ENCODE peak calls at places on chromosomes 7 and 10, in four cellular contexts. One of them, this sample, is unnamed.

GRCh38 chr10:65017523-65017922 is 1496.3 kb downstream of the REEP3 start:
- DNase-seq in kidney: no peak
- DNase-seq in heart right ventricle: no peak
- DNase-seq in adrenal gland: no peak
- DNase-seq in this sample: no peak

GRCh38 chr10:92720306-92721165 is 30.8 kb downstream of the HHEX start:
- DNase-seq in kidney: no peak
- DNase-seq in heart right ventricle: no peak
- DNase-seq in adrenal gland: no peak
- DNase-seq in this sample: no peak

GRCh38 chr7:1585142-1585981 is 15.5 kb upstream of the PSMG3 start:
- DNase-seq in kidney: no peak
- DNase-seq in heart right ventricle: no peak
- DNase-seq in adrenal gland: no peak
- DNase-seq in this sample: no peak

GRCh38 chr10:72736176-72736795 is 44.3 kb downstream of the MCU start:
- DNase-seq in kidney: no peak
- DNase-seq in heart right ventricle: no peak
- DNase-seq in adrenal gland: no peak
- DNase-seq in this sample: peak

GRCh38 chr7:130152270-130153141 is 52.7 kb downstream of the TMEM209 start:
- DNase-seq in kidney: no peak
- DNase-seq in heart right ventricle: no peak
- DNase-seq in adrenal gland: no peak
- DNase-seq in this sample: no peak

GRCh38 chr10:120262857-120263547 is 194.0 kb upstream of the PLPP4 start:
- DNase-seq in kidney: no peak
- DNase-seq in heart right ventricle: no peak
- DNase-seq in adrenal gland: no peak
- DNase-seq in this sample: no peak

GRCh38 chr10:127827354-127828140 is 65.2 kb downstream of the CLRN3 start:
- DNase-seq in kidney: no peak
- DNase-seq in heart right ventricle: no peak
- DNase-seq in adrenal gland: no peak
- DNase-seq in this sample: no peak

GRCh38 chr10:3852147-3852904 is 67.3 kb upstream of the KLF6 start:
- DNase-seq in kidney: peak
- DNase-seq in heart right ventricle: no peak
- DNase-seq in adrenal gland: peak
- DNase-seq in this sample: peak

GRCh38 chr7:112547916-112548315 is 67.1 kb downstream of the LSMEM1 start:
- DNase-seq in kidney: no peak
- DNase-seq in heart right ventricle: no peak
- DNase-seq in adrenal gland: no peak
- DNase-seq in this sample: no peak

GRCh38 chr7:43636093-43636492 is 53.2 kb downstream of the STK17A start:
- DNase-seq in kidney: no peak
- DNase-seq in heart right ventricle: no peak
- DNase-seq in adrenal gland: no peak
- DNase-seq in this sample: no peak

GRCh38 chr7:7557252-7557651 is 9.4 kb upstream of the MIOS start:
- DNase-seq in kidney: peak
- DNase-seq in heart right ventricle: no peak
- DNase-seq in adrenal gland: no peak
- DNase-seq in this sample: no peak

GRCh38 chr7:149772821-149773425 is 465 bp downstream of the ZNF467 start:
- DNase-seq in kidney: peak
- DNase-seq in heart right ventricle: no peak
- DNase-seq in adrenal gland: no peak
- DNase-seq in this sample: no peak

GRCh38 chr10:130108934-130109604 is 1.6 kb downstream of the C10orf143 start:
- DNase-seq in kidney: no peak
- DNase-seq in heart right ventricle: no peak
- DNase-seq in adrenal gland: no peak
- DNase-seq in this sample: no peak

GRCh38 chr10:109678857-109679256 is 244.5 kb downstream of the XPNPEP1 start:
- DNase-seq in kidney: no peak
- DNase-seq in heart right ventricle: no peak
- DNase-seq in adrenal gland: no peak
- DNase-seq in this sample: no peak

GRCh38 chr7:130829415-130829814 is 95.4 kb upstream of the KLF14 start:
- DNase-seq in kidney: no peak
- DNase-seq in heart right ventricle: no peak
- DNase-seq in adrenal gland: no peak
- DNase-seq in this sample: no peak

GRCh38 chr7:129642871-129643515 is 31.5 kb downstream of the NRF1 start:
- DNase-seq in kidney: no peak
- DNase-seq in heart right ventricle: no peak
- DNase-seq in adrenal gland: no peak
- DNase-seq in this sample: no peak

GRCh38 chr10:70478191-70479160 is at the start of gene PALD1:
- DNase-seq in kidney: peak
- DNase-seq in heart right ventricle: peak
- DNase-seq in adrenal gland: peak
- DNase-seq in this sample: peak

DNA sequence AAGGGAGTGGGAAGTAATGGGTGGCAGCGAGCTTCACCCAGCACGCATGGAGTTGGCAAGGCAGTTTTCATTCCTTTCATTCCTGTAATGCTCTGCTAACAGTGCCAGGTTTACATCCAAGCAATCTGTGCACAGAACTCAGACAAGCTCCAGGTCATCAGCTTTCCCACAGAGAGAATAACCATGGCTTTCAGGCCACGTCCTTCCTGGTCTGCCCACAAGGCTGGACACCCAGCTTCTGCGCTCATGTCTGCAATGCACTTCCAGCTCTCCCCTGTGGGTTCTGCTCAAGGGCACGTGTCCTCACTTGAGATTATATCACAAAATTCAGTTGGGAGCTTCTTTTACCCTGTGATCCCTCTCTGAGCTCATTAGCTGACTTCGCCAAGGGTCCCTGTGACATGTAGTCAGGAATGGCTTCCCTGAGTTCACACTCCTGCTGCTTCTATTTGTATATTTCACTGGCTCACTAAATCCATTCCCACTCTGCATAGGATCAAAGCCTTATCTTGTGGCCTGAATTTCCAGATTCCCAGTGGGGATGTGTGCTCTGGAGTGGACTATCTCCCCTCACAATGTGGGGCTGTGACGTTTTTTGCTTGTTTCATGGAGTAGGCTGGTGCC is 18.6 kb downstream of the AKR1C2 start:
- DNase-seq in kidney: peak
- DNase-seq in heart right ventricle: no peak
- DNase-seq in adrenal gland: no peak
- DNase-seq in this sample: no peak
- H3K27ac ChIP-seq in kidney: no peak
- H3K27ac ChIP-seq in heart right ventricle: no peak
- H3K27ac ChIP-seq in adrenal gland: no peak
- H3K27ac ChIP-seq in this sample: no peak

GRCh38 chr10:17058093-17058492 is 71.5 kb downstream of the CUBN start:
- DNase-seq in kidney: no peak
- DNase-seq in heart right ventricle: no peak
- DNase-seq in adrenal gland: no peak
- DNase-seq in this sample: no peak

GRCh38 chr10:17059197-17059688 is 70.4 kb downstream of the CUBN start:
- DNase-seq in kidney: no peak
- DNase-seq in heart right ventricle: no peak
- DNase-seq in adrenal gland: no peak
- DNase-seq in this sample: peak

GRCh38 chr10:17060289-17060688 is 69.3 kb downstream of the CUBN start:
- DNase-seq in kidney: no peak
- DNase-seq in heart right ventricle: no peak
- DNase-seq in adrenal gland: no peak
- DNase-seq in this sample: no peak

GRCh38 chr10:17053513-17053912 is 76.1 kb downstream of the CUBN start:
- DNase-seq in kidney: no peak
- DNase-seq in heart right ventricle: no peak
- DNase-seq in adrenal gland: no peak
- DNase-seq in this sample: no peak

GRCh38 chr10:17056781-17057191 is 72.8 kb downstream of the CUBN start:
- DNase-seq in kidney: no peak
- DNase-seq in heart right ventricle: no peak
- DNase-seq in adrenal gland: no peak
- DNase-seq in this sample: no peak
- H3K27ac ChIP-seq in kidney: no peak
- H3K27ac ChIP-seq in heart right ventricle: no peak
- H3K27ac ChIP-seq in adrenal gland: no peak
- H3K27ac ChIP-seq in this sample: no peak

GRCh38 chr10:26481914-26482550 is 43.9 kb downstream of the APBB1IP start:
- DNase-seq in kidney: no peak
- DNase-seq in heart right ventricle: no peak
- DNase-seq in adrenal gland: no peak
- DNase-seq in this sample: no peak
- H3K27ac ChIP-seq in kidney: no peak
- H3K27ac ChIP-seq in heart right ventricle: no peak
- H3K27ac ChIP-seq in adrenal gland: no peak
- H3K27ac ChIP-seq in this sample: no peak

GRCh38 chr7:11082552-11083213 is 109.0 kb downstream of the PHF14 start:
- DNase-seq in kidney: no peak
- DNase-seq in heart right ventricle: no peak
- DNase-seq in adrenal gland: no peak
- DNase-seq in this sample: no peak
- H3K27ac ChIP-seq in kidney: no peak
- H3K27ac ChIP-seq in heart right ventricle: no peak
- H3K27ac ChIP-seq in adrenal gland: no peak
- H3K27ac ChIP-seq in this sample: no peak

GRCh38 chr10:95312264-95312663 is 21.5 kb upstream of the PDLIM1 start:
- DNase-seq in kidney: no peak
- DNase-seq in heart right ventricle: no peak
- DNase-seq in adrenal gland: peak
- DNase-seq in this sample: no peak

GRCh38 chr10:95309958-95310357 is 19.2 kb upstream of the PDLIM1 start:
- DNase-seq in kidney: no peak
- DNase-seq in heart right ventricle: no peak
- DNase-seq in adrenal gland: no peak
- DNase-seq in this sample: no peak

GRCh38 chr10:95315509-95315908 is 24.7 kb upstream of the PDLIM1 start:
- DNase-seq in kidney: no peak
- DNase-seq in heart right ventricle: no peak
- DNase-seq in adrenal gland: no peak
- DNase-seq in this sample: no peak

GRCh38 chr10:95314519-95314918 is 23.7 kb upstream of the PDLIM1 start:
- DNase-seq in kidney: no peak
- DNase-seq in heart right ventricle: no peak
- DNase-seq in adrenal gland: no peak
- DNase-seq in this sample: no peak

GRCh38 chr10:95312986-95313495 is 22.2 kb upstream of the PDLIM1 start:
- DNase-seq in kidney: no peak
- DNase-seq in heart right ventricle: no peak
- DNase-seq in adrenal gland: no peak
- DNase-seq in this sample: no peak
- H3K27ac ChIP-seq in kidney: peak
- H3K27ac ChIP-seq in heart right ventricle: no peak
- H3K27ac ChIP-seq in adrenal gland: no peak
- H3K27ac ChIP-seq in this sample: no peak

DNA sequence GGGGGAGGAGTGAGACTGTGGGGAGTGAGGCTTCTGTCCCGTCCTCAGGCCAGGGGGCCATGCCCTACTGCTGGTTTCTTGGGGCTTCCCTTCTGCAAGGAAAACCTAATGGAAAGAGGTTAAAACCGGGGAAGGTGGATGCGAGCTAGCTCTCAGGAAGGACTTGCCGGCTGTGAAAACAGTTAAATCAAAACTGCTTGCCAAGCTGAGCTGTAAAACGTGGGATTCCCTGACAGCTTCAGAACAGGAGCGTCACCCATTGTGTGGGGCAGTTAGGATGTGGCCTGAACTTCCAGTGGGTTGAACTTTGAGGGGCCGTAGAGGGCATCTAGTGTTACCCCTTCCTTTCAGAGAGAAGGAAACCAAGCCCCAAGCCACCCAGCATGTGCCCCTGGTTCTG is 13.1 kb downstream of the TSPAN15 start:
- DNase-seq in kidney: no peak
- DNase-seq in heart right ventricle: no peak
- DNase-seq in adrenal gland: no peak
- DNase-seq in this sample: no peak
- H3K27ac ChIP-seq in kidney: no peak
- H3K27ac ChIP-seq in heart right ventricle: peak
- H3K27ac ChIP-seq in adrenal gland: no peak
- H3K27ac ChIP-seq in this sample: no peak

GRCh38 chr7:121027761-121028681 is 39.5 kb downstream of the CPED1 start:
- DNase-seq in kidney: no peak
- DNase-seq in heart right ventricle: no peak
- DNase-seq in adrenal gland: no peak
- DNase-seq in this sample: no peak
- H3K27ac ChIP-seq in kidney: peak
- H3K27ac ChIP-seq in heart right ventricle: no peak
- H3K27ac ChIP-seq in adrenal gland: no peak
- H3K27ac ChIP-seq in this sample: no peak

GRCh38 chr7:87220734-87221215 is 1.2 kb upstream of the TMEM243 start:
- DNase-seq in kidney: no peak
- DNase-seq in heart right ventricle: no peak
- DNase-seq in adrenal gland: peak
- DNase-seq in this sample: peak
- H3K27ac ChIP-seq in kidney: peak
- H3K27ac ChIP-seq in heart right ventricle: no peak
- H3K27ac ChIP-seq in adrenal gland: no peak
- H3K27ac ChIP-seq in this sample: peak

GRCh38 chr10:118843647-118844265 is 89.0 kb upstream of the CACUL1 start:
- DNase-seq in kidney: no peak
- DNase-seq in heart right ventricle: no peak
- DNase-seq in adrenal gland: no peak
- DNase-seq in this sample: no peak
- H3K27ac ChIP-seq in kidney: no peak
- H3K27ac ChIP-seq in heart right ventricle: no peak
- H3K27ac ChIP-seq in adrenal gland: no peak
- H3K27ac ChIP-seq in this sample: no peak

GRCh38 chr7:32609463-32609862 is 114.2 kb downstream of the AVL9 start:
- DNase-seq in kidney: no peak
- DNase-seq in heart right ventricle: no peak
- DNase-seq in adrenal gland: no peak
- DNase-seq in this sample: no peak

GRCh38 chr7:32611700-32612099 is 116.4 kb downstream of the AVL9 start:
- DNase-seq in kidney: no peak
- DNase-seq in heart right ventricle: no peak
- DNase-seq in adrenal gland: no peak
- DNase-seq in this sample: no peak

GRCh38 chr7:32616625-32617024 is 121.3 kb downstream of the AVL9 start:
- DNase-seq in kidney: no peak
- DNase-seq in heart right ventricle: peak
- DNase-seq in adrenal gland: peak
- DNase-seq in this sample: no peak

GRCh38 chr7:32611201-32611691 is 116.0 kb downstream of the AVL9 start:
- DNase-seq in kidney: no peak
- DNase-seq in heart right ventricle: no peak
- DNase-seq in adrenal gland: no peak
- DNase-seq in this sample: no peak
- H3K27ac ChIP-seq in kidney: no peak
- H3K27ac ChIP-seq in heart right ventricle: no peak
- H3K27ac ChIP-seq in adrenal gland: no peak
- H3K27ac ChIP-seq in this sample: no peak

This sample was measured in SJCRH30.